ENCODE peak calls at places on chromosomes 16 and 17, in nine cellular contexts. G, D, Z, M, I, P, V, R and N are unnamed samples. For H3K9me3, the result is how much of the 10 kb centered on the place peaks cover.

GRCh38 chr16:73010150-73010676 is 37.7 kb downstream of the ZFHX3 start:
- DNase-seq in D (peak), V (no peak), M (peak), R (no peak), P (no peak), Z (no peak), G (no peak), I (no peak), N (no peak)

GRCh38 chr17:75633484-75634375 is 496 bp downstream of the SMIM5 start:
- DNase-seq in P (peak), M (peak), V (peak), G (peak), Z (peak), R (peak), I (peak), D (peak), N (peak)

GRCh38 chr16:54928421-54929089 is 2.1 kb upstream of the IRX5 start:
- DNase-seq in I (peak), D (peak), R (peak), P (peak), M (peak), Z (peak), G (no peak), V (peak), N (no peak)

GRCh38 chr17:17702821-17703607 is 21.8 kb downstream of the RAI1 start:
- DNase-seq in R (no peak), D (no peak), V (no peak), Z (no peak), I (no peak), M (no peak), G (no peak), P (no peak), N (no peak)

GRCh38 chr17:65143899-65144590 is 6.9 kb downstream of the RGS9 start:
- DNase-seq in I (no peak), M (no peak), Z (no peak), V (no peak), D (no peak), G (no peak), R (no peak), P (no peak), N (no peak)

GRCh38 chr17:78252111-78252634 is 20.7 kb downstream of the TMEM235 start:
- DNase-seq in Z (peak), M (no peak), G (no peak), P (peak), V (no peak), I (no peak), R (no peak), D (no peak), N (no peak)

GRCh38 chr16:50266337-50267091 is at the start of gene ADCY7:
- DNase-seq in V (no peak), D (peak), I (peak), G (peak), P (peak), M (peak), R (peak), Z (peak), N (no peak)

GRCh38 chr17:18262111-18262510 is 1.6 kb downstream of the MIEF2 start:
- DNase-seq in M (no peak), Z (no peak), P (no peak), G (no peak), D (no peak), R (no peak), I (no peak), V (no peak), N (no peak)

GRCh38 chr16:4520913-4521312 is 17.7 kb downstream of the CDIP1 start:
- DNase-seq in M (no peak), G (no peak), D (no peak), I (no peak), V (no peak), Z (no peak), P (no peak), R (no peak), N (no peak)

GRCh38 chr16:2003827-2004641 is 5.6 kb downstream of the ZNF598 start:
- DNase-seq in I (peak), V (peak), Z (peak), D (peak), M (peak), G (peak), R (peak), P (peak), N (peak)

GRCh38 chr16:78227855-78228254 is 128.4 kb downstream of the WWOX start:
- DNase-seq in V (peak), P (no peak), M (peak), I (peak), G (peak), Z (no peak), D (peak), R (no peak), N (no peak)

GRCh38 chr17:78159575-78160158 is 8.7 kb upstream of the SYNGR2 start:
- DNase-seq in D (no peak), Z (no peak), M (no peak), R (no peak), I (no peak), V (no peak), G (no peak), P (no peak), N (no peak)

GRCh38 chr17:61132524-61133025 is 267.1 kb upstream of the TBX2 start:
- DNase-seq in G (no peak), P (no peak), D (no peak), Z (no peak), M (no peak), V (no peak), R (no peak), I (no peak), N (no peak)

GRCh38 chr16:73279451-73279850 is 231.5 kb upstream of the ZFHX3 start:
- DNase-seq in R (no peak), Z (no peak), V (no peak), M (no peak), I (no peak), P (no peak), G (no peak), D (no peak), N (no peak)

GRCh38 chr17:70225272-70225671 is 55.9 kb downstream of the KCNJ2 start:
- DNase-seq in P (no peak), R (no peak), G (no peak), M (no peak), D (no peak), V (no peak), I (no peak), Z (no peak), N (no peak)

GRCh38 chr16:63983401-63983800 is 1138.5 kb downstream of the CDH11 start:
- DNase-seq in Z (no peak), G (no peak), P (no peak), R (no peak), V (no peak), M (no peak), I (no peak), D (no peak), N (peak)

GRCh38 chr17:38751144-38751802 is 1.3 kb upstream of the PSMB3 start:
- DNase-seq in M (peak), R (no peak), D (peak), Z (no peak), I (no peak), G (no peak), V (no peak), P (no peak), N (no peak)

GRCh38 chr17:75854111-75854748 is 905 bp downstream of the WBP2 start:
- DNase-seq in M (no peak), I (no peak), G (no peak), R (no peak), D (peak), P (no peak), Z (no peak), V (no peak), N (no peak)

GRCh38 chr17:51124641-51125503 is 4.2 kb upstream of the SPAG9 start:
- DNase-seq in P (no peak), M (no peak), I (no peak), V (no peak), Z (no peak), D (no peak), G (no peak), R (no peak), N (no peak)

GRCh38 chr16:82699711-82700495 is 73.1 kb downstream of the CDH13 start:
- DNase-seq in D (no peak), G (no peak), P (no peak), V (peak), R (no peak), Z (no peak), I (no peak), M (no peak), N (no peak)

GRCh38 chr16:20867585-20867984 is 32.6 kb downstream of the DCUN1D3 start:
- DNase-seq in V (no peak), D (no peak), P (no peak), Z (no peak), R (no peak), M (no peak), G (no peak), I (no peak), N (no peak)

GRCh38 chr17:42675984-42676423 is 790 bp downstream of the PLEKHH3 start:
- DNase-seq in D (no peak), P (no peak), M (peak), R (peak), V (peak), Z (peak), I (no peak), G (peak), N (no peak)

GRCh38 chr17:48562934-48563333 is 15.2 kb downstream of the HOXB4 start:
- DNase-seq in I (no peak), D (no peak), M (no peak), V (no peak), R (no peak), P (no peak), Z (no peak), G (no peak), N (no peak)

GRCh38 chr16:89123001-89123830 is 29.6 kb downstream of the ACSF3 start:
- DNase-seq in Z (peak), M (no peak), I (no peak), R (peak), V (no peak), G (no peak), D (no peak), P (no peak), N (no peak)

GRCh38 chr16:53370827-53371226 is 63.4 kb upstream of the RBL2 start:
- DNase-seq in M (no peak), Z (no peak), D (no peak), I (no peak), P (no peak), R (no peak), G (no peak), V (no peak), N (no peak)

GRCh38 chr16:80682435-80683070 is 121.8 kb downstream of the CDYL2 start:
- DNase-seq in P (no peak), M (no peak), D (no peak), G (no peak), R (no peak), Z (no peak), I (no peak), V (no peak), N (no peak)

GRCh38 chr17:40793800-40794199 is 6.0 kb downstream of the KRT28 start:
- DNase-seq in I (peak), G (no peak), R (peak), P (no peak), M (no peak), D (no peak), V (no peak), Z (no peak), N (no peak)

GRCh38 chr16:76038097-76038496 is 239.1 kb upstream of the CNTNAP4 start:
- DNase-seq in I (no peak), V (no peak), P (no peak), D (no peak), Z (no peak), G (no peak), R (no peak), M (no peak), N (no peak)
- H3K9me3 ChIP-seq in I (under half), V (under half), P (under half), D (under half), Z (under half), G (under half), R (under half), M (under half), N (under half)

DNA sequence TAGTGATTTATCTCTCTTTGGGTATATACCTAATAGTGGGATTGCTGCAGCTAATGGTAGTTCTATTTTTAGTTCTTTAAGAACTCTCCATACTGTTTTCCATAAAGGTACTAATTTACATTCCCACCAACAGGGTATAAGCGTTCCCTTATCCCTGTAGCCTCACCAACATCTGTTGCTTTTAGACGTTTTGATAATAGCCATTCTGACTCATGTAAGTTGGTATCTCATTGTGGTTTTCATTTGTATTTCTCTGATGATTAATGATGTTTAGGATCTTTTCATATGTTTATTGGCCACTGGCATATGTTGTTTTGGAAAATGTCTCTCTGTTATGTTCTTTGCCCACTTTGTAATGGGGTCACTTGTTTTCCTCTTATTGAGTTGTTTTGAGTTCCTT is 88.5 kb upstream of the ZNF267 start:
- DNase-seq in G (no peak), D (no peak), Z (no peak), I (no peak), R (no peak), M (no peak), V (no peak), P (no peak), N (no peak)
- H3K9me3 ChIP-seq in G (under half), D (under half), Z (under half), I (under half), R (half or more), M (under half), V (under half), P (under half), N (under half)

GRCh38 chr17:52505601-52506000 is 347.1 kb upstream of the CA10 start:
- DNase-seq in D (no peak), R (no peak), V (no peak), M (no peak), Z (no peak), P (no peak), I (no peak), G (no peak), N (no peak)
- H3K9me3 ChIP-seq in D (under half), R (under half), V (under half), M (under half), Z (under half), P (under half), I (under half), G (under half), N (under half)

GRCh38 chr17:22253007-22253406 is 560.7 kb downstream of the KCNJ18 start:
- DNase-seq in D (no peak), V (no peak), G (no peak), Z (no peak), R (no peak), I (no peak), M (no peak), P (no peak), N (no peak)
- H3K9me3 ChIP-seq in D (under half), V (under half), G (under half), Z (under half), R (under half), I (under half), M (under half), P (under half), N (under half)

DNA sequence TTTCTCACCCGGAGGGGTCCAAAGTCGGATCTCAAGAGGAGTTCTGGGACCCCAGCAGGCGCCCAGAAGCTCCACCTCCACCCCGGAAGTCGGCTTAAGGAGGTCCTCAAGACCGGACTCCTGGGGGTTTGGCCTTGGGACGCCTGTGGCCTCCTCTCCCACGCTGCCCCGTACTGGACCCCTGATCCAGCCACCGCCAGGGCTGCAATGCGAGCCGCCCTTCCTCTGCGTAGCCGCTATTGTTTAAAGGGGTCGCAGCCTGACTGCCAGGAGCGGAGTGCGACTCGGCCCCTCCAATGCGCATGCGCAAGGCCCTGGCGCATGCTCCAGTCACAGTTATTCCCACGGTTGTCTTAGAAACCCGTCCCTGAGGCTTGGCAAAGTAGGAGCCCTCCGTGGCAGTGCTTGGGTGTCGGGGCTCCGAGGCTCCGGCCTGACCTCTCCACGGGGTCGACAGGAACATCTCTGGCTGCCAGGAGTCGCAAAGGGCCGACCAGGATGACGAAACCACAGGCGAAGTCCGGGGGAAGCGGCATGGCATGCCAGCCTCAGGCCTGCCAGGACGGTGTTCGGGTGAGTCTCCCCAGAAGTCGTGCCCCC is 719.0 kb downstream of the KCNJ18 start:
- DNase-seq in Z (peak), P (no peak), G (no peak), V (no peak), I (no peak), D (no peak), M (peak), R (no peak), N (no peak)
- H3K9me3 ChIP-seq in Z (under half), P (under half), G (under half), V (under half), I (under half), D (under half), M (under half), R (under half), N (under half)

DNA sequence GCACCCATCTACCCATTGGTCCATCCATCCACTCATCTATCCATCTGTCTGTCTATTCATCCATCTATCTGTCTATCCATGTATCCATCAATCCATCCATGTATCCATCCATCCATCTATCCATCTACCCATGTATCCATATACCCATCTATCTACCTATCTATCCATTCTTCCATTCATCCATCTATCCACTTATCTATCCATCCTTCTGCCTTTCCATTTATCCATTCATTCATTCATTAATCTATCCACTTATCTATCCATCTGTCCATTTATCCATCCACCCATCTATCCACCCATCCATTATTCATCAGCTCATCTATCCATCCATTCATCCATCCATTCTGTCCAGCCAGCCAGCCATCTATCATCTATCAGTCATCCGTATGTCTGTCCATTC is 21.5 kb downstream of the TRIM25 start:
- DNase-seq in G (no peak), P (no peak), M (no peak), I (no peak), Z (no peak), R (no peak), V (no peak), D (no peak), N (no peak)
- H3K9me3 ChIP-seq in G (under half), P (under half), M (under half), I (under half), Z (under half), R (under half), V (under half), D (under half), N (under half)

GRCh38 chr17:53088501-53088900 is 734.2 kb upstream of the KIF2B start:
- DNase-seq in D (no peak), I (no peak), V (no peak), P (no peak), M (no peak), G (no peak), Z (no peak), R (no peak), N (no peak)
- H3K9me3 ChIP-seq in D (under half), I (under half), V (under half), P (under half), M (under half), G (under half), Z (under half), R (under half), N (under half)

DNA sequence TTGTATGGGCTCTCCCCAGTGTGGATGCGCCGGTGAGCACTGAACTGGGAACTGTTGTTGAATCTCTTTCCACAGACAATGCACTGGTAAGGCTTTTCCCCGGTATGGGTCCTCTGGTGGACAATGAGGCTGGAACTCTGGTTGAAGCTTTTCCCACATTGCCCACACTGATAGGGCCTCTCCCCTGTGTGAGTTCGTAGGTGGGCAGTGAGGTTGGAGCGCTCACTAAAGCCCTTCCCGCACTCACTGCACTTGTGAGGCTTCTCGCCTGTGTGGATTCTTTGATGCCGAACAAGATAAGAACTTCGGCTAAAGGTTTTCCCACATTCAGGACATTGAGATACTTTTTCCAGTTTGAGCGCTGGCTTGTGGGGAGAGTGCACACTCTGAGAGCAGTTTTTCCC is 17.8 kb downstream of the ZSCAN32 start:
- DNase-seq in Z (no peak), M (no peak), R (no peak), G (no peak), D (no peak), P (no peak), V (no peak), I (no peak), N (no peak)
- H3K9me3 ChIP-seq in Z (under half), M (under half), R (half or more), G (under half), D (under half), P (half or more), V (half or more), I (under half), N (under half)

GRCh38 chr17:52681486-52681885 is 523.0 kb upstream of the CA10 start:
- DNase-seq in D (no peak), Z (no peak), I (no peak), V (no peak), R (no peak), P (no peak), G (no peak), M (no peak), N (no peak)

GRCh38 chr17:52673791-52674190 is 515.3 kb upstream of the CA10 start:
- DNase-seq in V (no peak), P (no peak), R (no peak), G (no peak), I (no peak), D (no peak), M (no peak), Z (no peak), N (no peak)

DNA sequence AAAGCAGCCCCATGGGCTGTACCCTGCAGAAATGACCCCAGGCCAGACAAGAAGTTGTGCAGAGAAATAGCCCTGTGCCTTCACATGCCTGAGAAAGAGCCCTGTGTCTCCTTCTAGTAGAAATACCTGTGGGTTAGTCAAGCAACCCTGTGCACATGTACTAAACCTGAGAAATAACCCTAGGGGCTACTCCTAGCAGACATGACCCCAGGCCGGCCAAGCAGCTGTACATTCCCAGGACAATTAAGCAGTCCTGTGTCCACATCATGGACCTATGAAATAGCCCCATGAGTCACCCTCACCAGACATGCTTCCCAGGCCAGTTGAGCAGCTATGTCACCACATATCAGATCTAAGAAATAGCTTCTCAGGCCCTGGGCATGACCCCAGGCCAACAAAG is 519.7 kb upstream of the CA10 start:
- DNase-seq in R (no peak), V (no peak), P (no peak), M (no peak), I (no peak), G (no peak), Z (no peak), D (no peak), N (no peak)
- H3K9me3 ChIP-seq in R (under half), V (under half), P (under half), M (under half), I (under half), G (under half), Z (under half), D (under half), N (under half)

DNA sequence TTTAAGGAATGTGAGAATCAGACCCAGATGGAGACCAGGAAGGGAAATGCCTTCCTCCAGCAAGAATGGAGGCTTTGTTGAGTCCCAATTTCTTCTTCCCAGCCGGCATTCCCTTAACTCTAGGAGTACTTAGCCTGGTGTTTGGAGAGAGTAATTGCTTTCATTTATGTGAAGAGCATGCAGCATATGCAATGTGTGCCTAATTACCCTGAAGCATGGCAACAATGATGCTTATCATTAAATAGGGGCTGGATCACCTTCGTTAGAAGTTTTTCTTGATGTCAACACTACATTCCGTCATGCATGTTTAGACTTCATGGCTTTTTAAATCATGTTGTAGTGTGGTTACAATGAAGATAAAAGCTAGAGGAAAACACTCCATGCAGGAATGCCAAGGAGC is 225.9 kb upstream of the XYLT1 start:
- DNase-seq in I (no peak), R (no peak), P (no peak), D (peak), M (no peak), V (no peak), G (no peak), Z (no peak), N (no peak)
- H3K9me3 ChIP-seq in I (under half), R (under half), P (under half), D (under half), M (under half), V (under half), G (under half), Z (under half), N (under half)